ENCODE peak calls at places on chromosome 5, in seven cellular contexts. O is heart left ventricle, L is prostate gland, D is stomach, Z is suprapubic skin, U is ascending aorta, R is keratinocyte. J is an unnamed sample.

GRCh38 chr5:125510651-125511050 is 764.2 kb upstream of the ZNF608 start:
- DNase-seq in O (no peak), L (no peak), D (no peak), Z (no peak), U (no peak), R (no peak), J (no peak)

GRCh38 chr5:2175041-2175440 is 292.3 kb upstream of the IRX4 start:
- DNase-seq in O (no peak), L (no peak), D (no peak), Z (no peak), U (no peak), R (no peak), J (no peak)

GRCh38 chr5:162565-163337 is 28.5 kb upstream of the LRRC14B start:
- DNase-seq in O (no peak), L (no peak), D (no peak), Z (peak; percentile 45), U (no peak), R (no peak), J (no peak)

GRCh38 chr5:19978466-19978865 is 9.5 kb downstream of the CDH18 start:
- DNase-seq in O (no peak), L (no peak), D (no peak), Z (no peak), U (no peak), R (no peak), J (no peak)

GRCh38 chr5:7814816-7815215 is 36.1 kb downstream of the CFAP90 start:
- DNase-seq in O (no peak), L (no peak), D (no peak), Z (peak; percentile 51), U (no peak), R (no peak), J (no peak)

GRCh38 chr5:99664972-99665371 is 736.2 kb upstream of the CHD1 start:
- DNase-seq in O (no peak), L (no peak), D (no peak), Z (no peak), U (no peak), R (no peak), J (no peak)

GRCh38 chr5:174837919-174838902 is 113.8 kb downstream of the MSX2 start:
- DNase-seq in O (peak; percentile 39), L (no peak), D (no peak), Z (peak; percentile 64), U (no peak), R (peak; percentile 0), J (peak; percentile 21)

GRCh38 chr5:111083323-111083722 is 8.8 kb upstream of the WDR36 start:
- DNase-seq in O (no peak), L (no peak), D (no peak), Z (no peak), U (no peak), R (no peak), J (no peak)

GRCh38 chr5:176413255-176413565 is 3.1 kb downstream of the CLTB start:
- DNase-seq in O (peak; percentile 76), L (no peak), D (no peak), Z (no peak), U (no peak), R (no peak), J (peak; percentile 72)

GRCh38 chr5:137921931-137922330 is 32.7 kb downstream of the PKD2L2 start:
- DNase-seq in O (no peak), L (no peak), D (no peak), Z (no peak), U (no peak), R (no peak), J (peak; percentile 6)

GRCh38 chr5:176948458-176948857 is 49.3 kb upstream of the HK3 start:
- DNase-seq in O (no peak), L (no peak), D (no peak), Z (no peak), U (no peak), R (no peak), J (no peak)

GRCh38 chr5:150374651-150375050 is 17.2 kb downstream of the TCOF1 start:
- DNase-seq in O (no peak), L (no peak), D (no peak), Z (no peak), U (no peak), R (no peak), J (no peak)

GRCh38 chr5:146515473-146516150 is 378 bp downstream of the GPR151 start:
- DNase-seq in O (no peak), L (no peak), D (no peak), Z (no peak), U (no peak), R (no peak), J (no peak)

GRCh38 chr5:115428676-115429075 is 115.9 kb downstream of the FEM1C start:
- DNase-seq in O (no peak), L (no peak), D (no peak), Z (no peak), U (no peak), R (no peak), J (no peak)

GRCh38 chr5:110354341-110354740 is 372.1 kb downstream of the TMEM232 start:
- DNase-seq in O (no peak), L (no peak), D (no peak), Z (no peak), U (no peak), R (no peak), J (no peak)

GRCh38 chr5:15601274-15601673 is 101.3 kb downstream of the FBXL7 start:
- DNase-seq in O (no peak), L (no peak), D (no peak), Z (no peak), U (no peak), R (no peak), J (peak; percentile 41)

GRCh38 chr5:169583424-169584215 is at the start of gene SPDL1:
- DNase-seq in O (peak; percentile 95), L (peak; percentile 95), D (peak; percentile 95), Z (peak; percentile 96), U (peak; percentile 83), R (peak; percentile 82), J (peak; percentile 97)

GRCh38 chr5:34053133-34053532 is 10.1 kb upstream of the C1QTNF3 start:
- DNase-seq in O (no peak), L (no peak), D (no peak), Z (no peak), U (no peak), R (peak; percentile 49), J (peak; percentile 62)

GRCh38 chr5:24633705-24634325 is 11.0 kb downstream of the CDH10 start:
- DNase-seq in O (no peak), L (no peak), D (no peak), Z (no peak), U (no peak), R (no peak), J (peak; percentile 58)

GRCh38 chr5:177494356-177495195 is 2.8 kb downstream of the PDLIM7 start:
- DNase-seq in O (peak; percentile 87), L (no peak), D (peak; percentile 47), Z (peak; percentile 84), U (peak; percentile 74), R (peak; percentile 36), J (peak; percentile 95)

GRCh38 chr5:141040763-141041426 is 10.3 kb upstream of the PCDHB1 start:
- DNase-seq in O (peak; percentile 91), L (peak; percentile 79), D (peak; percentile 86), Z (peak; percentile 90), U (peak; percentile 37), R (peak; percentile 19), J (peak; percentile 26)

GRCh38 chr5:108830705-108831276 is 83.1 kb downstream of the FER start:
- DNase-seq in O (no peak), L (no peak), D (no peak), Z (no peak), U (no peak), R (no peak), J (no peak)

GRCh38 chr5:102971693-102972293 is 148.1 kb downstream of the GIN1 start:
- DNase-seq in O (no peak), L (no peak), D (no peak), Z (no peak), U (no peak), R (peak; percentile 2), J (peak; percentile 76)

GRCh38 chr5:113197456-113198200 is 221.0 kb downstream of the DCP2 start:
- DNase-seq in O (no peak), L (no peak), D (peak; percentile 41), Z (no peak), U (no peak), R (no peak), J (no peak)

GRCh38 chr5:115875447-115875846 is 33.7 kb downstream of the AP3S1 start:
- DNase-seq in O (no peak), L (no peak), D (no peak), Z (no peak), U (no peak), R (no peak), J (no peak)

GRCh38 chr5:167745868-167746267 is 545.6 kb upstream of the WWC1 start:
- DNase-seq in O (no peak), L (no peak), D (no peak), Z (no peak), U (no peak), R (no peak), J (no peak)

DNA sequence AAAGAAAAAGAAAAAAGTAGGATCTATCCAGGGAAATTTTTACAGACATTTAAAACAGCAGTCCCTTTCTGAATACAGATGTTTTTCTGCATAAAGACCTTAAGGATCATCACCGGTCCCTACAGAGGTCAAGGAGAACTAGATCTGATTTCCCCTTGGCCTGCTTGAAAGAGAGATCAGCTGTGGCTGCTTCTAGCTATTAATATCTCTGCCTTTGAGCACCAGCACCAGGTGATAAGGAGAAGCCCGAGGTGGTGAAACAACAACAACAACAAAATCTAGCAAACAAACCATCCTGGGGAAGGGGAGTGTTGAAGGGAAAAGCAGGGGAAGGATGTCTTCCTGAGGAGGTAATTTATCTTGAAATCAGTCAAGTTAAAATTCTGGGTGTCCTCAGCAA is 42.1 kb downstream of the ZNF366 start:
- DNase-seq in O (no peak), L (no peak), D (no peak), Z (no peak), U (no peak), R (no peak), J (no peak)
- TF ChIP-seq CTCF in O (no peak), L (no peak), D (no peak), Z (no peak), U (no peak), R (no peak), J (no peak)

GRCh38 chr5:179620293-179620692 is 3.2 kb downstream of the HNRNPH1 start:
- DNase-seq in O (no peak), L (no peak), D (no peak), Z (no peak), U (no peak), R (no peak), J (no peak)
- H3K4me3 ChIP-seq in O (peak overlapping the region; percentile 100), L (no peak overlapping the region), D (peak overlapping the region; percentile 100), Z (peak overlapping the region; percentile 76), U (peak overlapping the region; percentile 99), R (peak overlapping the region; percentile 90), J (peak overlapping the region; percentile 100)

DNA sequence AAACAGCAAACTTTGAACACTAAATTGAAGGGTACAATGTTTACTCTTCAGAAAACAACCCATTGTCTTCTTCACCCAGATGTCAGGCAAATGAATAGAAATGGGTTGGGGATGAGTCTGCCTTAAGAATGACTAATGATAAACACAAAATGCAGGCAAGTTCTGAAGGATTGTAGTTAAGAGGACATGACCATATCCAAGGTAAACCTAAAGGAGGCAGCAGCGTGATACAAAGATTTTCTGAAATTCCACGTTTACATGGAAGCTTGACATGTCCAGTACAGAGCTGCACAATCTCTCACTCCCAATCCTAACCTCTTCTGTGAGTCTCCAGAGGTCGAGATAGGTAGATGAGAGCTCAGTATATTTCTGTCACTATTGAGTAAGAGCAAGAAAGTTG is 1263.2 kb upstream of the CDH6 start:
- DNase-seq in O (no peak), L (no peak), D (no peak), Z (no peak), U (no peak), R (no peak), J (no peak)
- TF ChIP-seq CTCF in O (no peak), L (no peak), D (no peak), Z (no peak), U (no peak), R (no peak), J (no peak)

GRCh38 chr5:39314591-39314990 is 49.7 kb downstream of the C9 start:
- DNase-seq in O (no peak), L (no peak), D (no peak), Z (no peak), U (no peak), R (no peak), J (no peak)

GRCh38 chr5:39309534-39309933 is 54.8 kb downstream of the C9 start:
- DNase-seq in O (no peak), L (no peak), D (no peak), Z (no peak), U (no peak), R (no peak), J (no peak)
- H3K4me3 ChIP-seq in O (no peak overlapping the region), L (no peak overlapping the region), D (no peak overlapping the region), Z (no peak overlapping the region), U (no peak overlapping the region), R (no peak overlapping the region), J (no peak overlapping the region)